ENCODE peak calls at places on chromosomes 12 and 14, in four cellular contexts. One of them, this sample, is unnamed.

GRCh38 chr14:72443991-72444431 is 449.9 kb downstream of the DPF3 start:
- DNase-seq in GM20000: peak
- DNase-seq in CD8-positive, alpha-beta memory T cell: no peak
- DNase-seq in colonic mucosa: no peak
- DNase-seq in this sample: no peak

GRCh38 chr12:63220921-63221320 is 69.9 kb upstream of the AVPR1A start:
- DNase-seq in GM20000: no peak
- DNase-seq in CD8-positive, alpha-beta memory T cell: no peak
- DNase-seq in colonic mucosa: no peak
- DNase-seq in this sample: no peak

GRCh38 chr12:49413796-49414195 is 46.5 kb downstream of the SPATS2 start:
- DNase-seq in GM20000: no peak
- DNase-seq in CD8-positive, alpha-beta memory T cell: no peak
- DNase-seq in colonic mucosa: no peak
- DNase-seq in this sample: no peak

GRCh38 chr14:52119030-52119429 is 50.2 kb upstream of the NID2 start:
- DNase-seq in GM20000: no peak
- DNase-seq in CD8-positive, alpha-beta memory T cell: no peak
- DNase-seq in colonic mucosa: peak
- DNase-seq in this sample: no peak

GRCh38 chr12:119505001-119505400 is 88.6 kb upstream of the TMEM233 start:
- DNase-seq in GM20000: no peak
- DNase-seq in CD8-positive, alpha-beta memory T cell: no peak
- DNase-seq in colonic mucosa: no peak
- DNase-seq in this sample: no peak

GRCh38 chr14:88553886-88554457 is 835 bp downstream of the PTPN21 start:
- DNase-seq in GM20000: no peak
- DNase-seq in CD8-positive, alpha-beta memory T cell: no peak
- DNase-seq in colonic mucosa: no peak
- DNase-seq in this sample: no peak

GRCh38 chr14:61813101-61813596 is 50.9 kb downstream of the SNAPC1 start:
- DNase-seq in GM20000: no peak
- DNase-seq in CD8-positive, alpha-beta memory T cell: no peak
- DNase-seq in colonic mucosa: no peak
- DNase-seq in this sample: no peak

GRCh38 chr12:132563911-132564310 is 46.5 kb downstream of the LRCOL1 start:
- DNase-seq in GM20000: no peak
- DNase-seq in CD8-positive, alpha-beta memory T cell: no peak
- DNase-seq in colonic mucosa: no peak
- DNase-seq in this sample: no peak

GRCh38 chr14:71574976-71575375 is 357.3 kb upstream of the RGS6 start:
- DNase-seq in GM20000: no peak
- DNase-seq in CD8-positive, alpha-beta memory T cell: no peak
- DNase-seq in colonic mucosa: no peak
- DNase-seq in this sample: no peak

GRCh38 chr14:89625208-89625987 is 208.4 kb upstream of the FOXN3 start:
- DNase-seq in GM20000: no peak
- DNase-seq in CD8-positive, alpha-beta memory T cell: no peak
- DNase-seq in colonic mucosa: peak
- DNase-seq in this sample: no peak

This sample was measured in NAMALWA.